ENCODE peak calls at places on chromosomes 7 and 10, in six cellular contexts. U is adrenal gland, O is PC-3, V is spleen, Y is heart left ventricle, J is hepatocyte. S is an unnamed sample.

GRCh38 chr7:32761451-32762320 is 129.9 kb downstream of the KBTBD2 start:
- DNase-seq in U (no peak), O (no peak), V (peak), Y (no peak), J (no peak), S (no peak)

GRCh38 chr10:69375307-69376151 is 41.2 kb downstream of the TACR2 start:
- DNase-seq in U (no peak), O (no peak), V (no peak), Y (peak), J (no peak), S (no peak)

GRCh38 chr10:11023009-11023408 is 5.3 kb downstream of the CELF2 start:
- DNase-seq in U (no peak), O (no peak), V (no peak), Y (no peak), J (no peak), S (no peak)

GRCh38 chr7:4774804-4775280 is 581 bp upstream of the AP5Z1 start:
- DNase-seq in U (peak), O (peak), V (peak), Y (peak), J (peak), S (peak)

GRCh38 chr7:56375173-56375572 is 259.0 kb upstream of the NUPR2 start:
- DNase-seq in U (no peak), O (no peak), V (no peak), Y (no peak), J (no peak), S (no peak)

GRCh38 chr10:84537447-84537931 is 209.1 kb downstream of the CCSER2 start:
- DNase-seq in U (peak), O (peak), V (no peak), Y (peak), J (peak), S (peak)

GRCh38 chr10:53899463-53899862 is 901.6 kb downstream of the PCDH15 start:
- DNase-seq in U (no peak), O (no peak), V (no peak), Y (no peak), J (no peak), S (no peak)

GRCh38 chr7:142481548-142481947 is 223.7 kb upstream of the PRSS58 start:
- DNase-seq in U (no peak), O (peak), V (no peak), Y (no peak), J (no peak), S (no peak)

GRCh38 chr10:75143353-75143752 is 31.9 kb downstream of the SAMD8 start:
- DNase-seq in U (no peak), O (no peak), V (no peak), Y (no peak), J (no peak), S (no peak)

GRCh38 chr10:3167611-3168330 is 4.8 kb downstream of the PITRM1 start:
- DNase-seq in U (peak), O (peak), V (no peak), Y (no peak), J (no peak), S (no peak)

GRCh38 chr7:15571303-15571878 is 9.6 kb upstream of the AGMO start:
- DNase-seq in U (no peak), O (peak), V (no peak), Y (no peak), J (no peak), S (no peak)

GRCh38 chr7:43646603-43647313 is 63.9 kb downstream of the STK17A start:
- DNase-seq in U (no peak), O (peak), V (no peak), Y (no peak), J (no peak), S (no peak)

GRCh38 chr10:51879238-51879637 is 179.8 kb upstream of the CSTF2T start:
- DNase-seq in U (peak), O (peak), V (no peak), Y (peak), J (peak), S (peak)

GRCh38 chr7:148260605-148261004 is 330.0 kb upstream of the C7orf33 start:
- DNase-seq in U (no peak), O (no peak), V (no peak), Y (peak), J (peak), S (no peak)

GRCh38 chr7:98352621-98353020 is 48.3 kb downstream of the BAIAP2L1 start:
- DNase-seq in U (no peak), O (peak), V (no peak), Y (no peak), J (peak), S (peak)

GRCh38 chr7:98355250-98355538 is 45.7 kb downstream of the BAIAP2L1 start:
- DNase-seq in U (no peak), O (no peak), V (no peak), Y (no peak), J (no peak), S (no peak)

GRCh38 chr7:98354052-98354451 is 46.8 kb downstream of the BAIAP2L1 start:
- DNase-seq in U (no peak), O (peak), V (no peak), Y (no peak), J (no peak), S (no peak)

GRCh38 chr7:98357751-98358161 is 43.1 kb downstream of the BAIAP2L1 start:
- DNase-seq in U (peak), O (peak), V (peak), Y (no peak), J (peak), S (no peak)

GRCh38 chr7:98354511-98355249 is 46.2 kb downstream of the BAIAP2L1 start:
- DNase-seq in U (peak), O (peak), V (no peak), Y (peak), J (peak), S (no peak)
- H3K27ac ChIP-seq in U (peak), O (peak), V (no peak), Y (peak), J (peak), S (peak)

DNA sequence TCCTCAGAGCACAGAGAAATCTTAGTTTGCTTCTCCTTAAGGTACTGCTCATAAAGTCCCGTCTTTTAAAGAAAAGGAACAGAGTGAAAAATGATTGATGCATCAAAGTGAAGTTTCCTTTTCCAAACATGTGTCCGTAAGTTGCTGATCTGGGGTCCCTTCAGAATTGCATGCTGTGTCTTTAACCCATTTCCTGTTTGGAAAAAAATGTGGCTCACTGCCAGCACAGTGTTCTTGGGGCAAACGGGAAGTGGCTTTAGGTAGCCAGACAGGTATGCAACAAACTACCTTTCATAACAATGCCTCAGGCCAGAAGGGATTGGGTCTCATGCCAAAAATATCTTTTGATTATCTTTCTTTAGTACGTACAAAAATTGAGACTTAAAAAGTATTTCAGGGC is 50.9 kb downstream of the TFAM start:
- DNase-seq in U (no peak), O (peak), V (no peak), Y (no peak), J (no peak), S (no peak)
- H3K4me3 ChIP-seq in U (no peak), O (peak), V (no peak), Y (no peak), J (no peak), S (no peak)

GRCh38 chr7:27164381-27165088 is 802 bp downstream of the HOXA9 start:
- DNase-seq in U (no peak), O (peak), V (peak), Y (no peak), J (no peak), S (no peak)
- TF ChIP-seq CTCF in U (no peak), O (peak), V (no peak), Y (no peak), J (peak), S (peak)

GRCh38 chr7:129191272-129191671 is 2.8 kb downstream of the SMO start:
- DNase-seq in U (no peak), O (no peak), V (no peak), Y (no peak), J (peak), S (no peak)

GRCh38 chr7:129187681-129188371 is 607 bp upstream of the SMO start:
- DNase-seq in U (no peak), O (no peak), V (no peak), Y (no peak), J (no peak), S (no peak)

GRCh38 chr7:129189661-129190310 is 1.4 kb downstream of the SMO start:
- DNase-seq in U (no peak), O (no peak), V (no peak), Y (no peak), J (peak), S (no peak)

GRCh38 chr7:129188372-129188891 is at the start of gene SMO:
- DNase-seq in U (no peak), O (peak), V (peak), Y (peak), J (peak), S (no peak)

GRCh38 chr7:129188892-129189660 is 643 bp downstream of the SMO start:
- DNase-seq in U (no peak), O (no peak), V (peak), Y (no peak), J (peak), S (no peak)
- H3K27ac ChIP-seq in U (no peak), O (no peak), V (no peak), Y (no peak), J (peak), S (no peak)

GRCh38 chr7:36281945-36282727 is 107.5 kb upstream of the ANLN start:
- DNase-seq in U (no peak), O (no peak), V (no peak), Y (no peak), J (no peak), S (no peak)

GRCh38 chr7:36279251-36279925 is 110.3 kb upstream of the ANLN start:
- DNase-seq in U (no peak), O (no peak), V (no peak), Y (no peak), J (no peak), S (no peak)

GRCh38 chr7:36283171-36283570 is 106.5 kb upstream of the ANLN start:
- DNase-seq in U (no peak), O (no peak), V (peak), Y (no peak), J (no peak), S (no peak)

GRCh38 chr7:36279926-36280315 is 109.7 kb upstream of the ANLN start:
- DNase-seq in U (no peak), O (no peak), V (no peak), Y (no peak), J (no peak), S (no peak)

GRCh38 chr7:36280840-36281812 is 108.5 kb upstream of the ANLN start:
- DNase-seq in U (peak), O (peak), V (no peak), Y (peak), J (peak), S (peak)
- H3K4me3 ChIP-seq in U (no peak), O (peak), V (no peak), Y (peak), J (no peak), S (peak)

GRCh38 chr7:30027915-30028748 is at the start of gene PLEKHA8:
- DNase-seq in U (peak), O (peak), V (peak), Y (peak), J (peak), S (peak)
- TF ChIP-seq CTCF in U (no peak), O (no peak), V (no peak), Y (no peak), J (no peak), S (no peak)

GRCh38 chr7:102424787-102425218 is 8.6 kb upstream of the ORAI2 start:
- DNase-seq in U (no peak), O (no peak), V (peak), Y (no peak), J (no peak), S (no peak)
- H3K27ac ChIP-seq in U (no peak), O (no peak), V (peak), Y (no peak), J (no peak), S (no peak)

GRCh38 chr7:8441602-8442294 is 8.3 kb downstream of the NXPH1 start:
- DNase-seq in U (no peak), O (no peak), V (no peak), Y (no peak), J (no peak), S (no peak)
- H3K4me3 ChIP-seq in U (no peak), O (no peak), V (no peak), Y (no peak), J (no peak), S (no peak)

GRCh38 chr10:33291053-33291592 is 43.3 kb downstream of the NRP1 start:
- DNase-seq in U (no peak), O (peak), V (no peak), Y (no peak), J (no peak), S (peak)

GRCh38 chr10:33288127-33288526 is 46.3 kb downstream of the NRP1 start:
- DNase-seq in U (no peak), O (no peak), V (no peak), Y (no peak), J (no peak), S (no peak)

GRCh38 chr10:33289776-33290175 is 44.7 kb downstream of the NRP1 start:
- DNase-seq in U (no peak), O (no peak), V (no peak), Y (no peak), J (no peak), S (no peak)

GRCh38 chr10:33293081-33293480 is 41.4 kb downstream of the NRP1 start:
- DNase-seq in U (no peak), O (no peak), V (no peak), Y (no peak), J (no peak), S (no peak)

GRCh38 chr10:33290286-33291052 is 44.0 kb downstream of the NRP1 start:
- DNase-seq in U (no peak), O (no peak), V (no peak), Y (no peak), J (no peak), S (no peak)
- TF ChIP-seq CTCF in U (no peak), O (no peak), V (no peak), Y (peak), J (peak), S (no peak)

GRCh38 chr7:100806276-100806675 is 21.0 kb downstream of the EPHB4 start:
- DNase-seq in U (no peak), O (no peak), V (no peak), Y (no peak), J (no peak), S (no peak)
- H3K27ac ChIP-seq in U (no peak), O (no peak), V (peak), Y (no peak), J (no peak), S (no peak)

S was measured in AG04450.